ENCODE peak calls at places on chromosome 12, in nine cellular contexts. One of them, this sample, is unnamed.

GRCh38 chr12:10395390-10395998 is 5.7 kb upstream of the KLRK1 start:
- DNase-seq in gastrocnemius medialis: peak; percentile 15
- DNase-seq in left colon: no peak
- DNase-seq in A549: peak; percentile 38
- DNase-seq in astrocyte of the cerebellum: peak; percentile 93
- DNase-seq in iris pigment epithelial cell: peak; percentile 92
- DNase-seq in occipital lobe: no peak
- DNase-seq in left lobe of liver: no peak
- DNase-seq in thoracic aorta: no peak
- DNase-seq in this sample: peak; percentile 60

GRCh38 chr12:121536929-121537813 is 43.7 kb downstream of the KDM2B start:
- DNase-seq in gastrocnemius medialis: peak; percentile 81
- DNase-seq in left colon: peak; percentile 87
- DNase-seq in A549: peak; percentile 79
- DNase-seq in astrocyte of the cerebellum: peak; percentile 16
- DNase-seq in iris pigment epithelial cell: peak; percentile 74
- DNase-seq in occipital lobe: peak; percentile 77
- DNase-seq in left lobe of liver: peak; percentile 98
- DNase-seq in thoracic aorta: peak; percentile 40
- DNase-seq in this sample: peak; percentile 82

GRCh38 chr12:39145175-39145999 is 240.0 kb upstream of the CPNE8 start:
- DNase-seq in gastrocnemius medialis: no peak
- DNase-seq in left colon: peak; percentile 79
- DNase-seq in A549: peak; percentile 64
- DNase-seq in astrocyte of the cerebellum: peak; percentile 5
- DNase-seq in iris pigment epithelial cell: peak; percentile 28
- DNase-seq in occipital lobe: no peak
- DNase-seq in left lobe of liver: no peak
- DNase-seq in thoracic aorta: no peak
- DNase-seq in this sample: peak; percentile 56

GRCh38 chr12:47236109-47236714 is 156.5 kb upstream of the AMIGO2 start:
- DNase-seq in gastrocnemius medialis: no peak
- DNase-seq in left colon: no peak
- DNase-seq in A549: no peak
- DNase-seq in astrocyte of the cerebellum: peak; percentile 53
- DNase-seq in iris pigment epithelial cell: peak; percentile 87
- DNase-seq in occipital lobe: no peak
- DNase-seq in left lobe of liver: peak; percentile 28
- DNase-seq in thoracic aorta: no peak
- DNase-seq in this sample: peak; percentile 63

GRCh38 chr12:52210186-52210924 is 18.5 kb upstream of the KRT80 start:
- DNase-seq in gastrocnemius medialis: no peak
- DNase-seq in left colon: no peak
- DNase-seq in A549: no peak
- DNase-seq in astrocyte of the cerebellum: no peak
- DNase-seq in iris pigment epithelial cell: peak; percentile 64
- DNase-seq in occipital lobe: no peak
- DNase-seq in left lobe of liver: no peak
- DNase-seq in thoracic aorta: no peak
- DNase-seq in this sample: no peak

GRCh38 chr12:26109343-26109841 is 15.4 kb downstream of the BHLHE41 start:
- DNase-seq in gastrocnemius medialis: peak; percentile 84
- DNase-seq in left colon: no peak
- DNase-seq in A549: no peak
- DNase-seq in astrocyte of the cerebellum: no peak
- DNase-seq in iris pigment epithelial cell: peak; percentile 77
- DNase-seq in occipital lobe: no peak
- DNase-seq in left lobe of liver: no peak
- DNase-seq in thoracic aorta: no peak
- DNase-seq in this sample: no peak

GRCh38 chr12:43965899-43966298 is 130.0 kb downstream of the TMEM117 start:
- DNase-seq in gastrocnemius medialis: no peak
- DNase-seq in left colon: no peak
- DNase-seq in A549: no peak
- DNase-seq in astrocyte of the cerebellum: no peak
- DNase-seq in iris pigment epithelial cell: no peak
- DNase-seq in occipital lobe: no peak
- DNase-seq in left lobe of liver: no peak
- DNase-seq in thoracic aorta: no peak
- DNase-seq in this sample: no peak

GRCh38 chr12:108918206-108918605 is 38.3 kb downstream of the DAO start:
- DNase-seq in gastrocnemius medialis: no peak
- DNase-seq in left colon: no peak
- DNase-seq in A549: no peak
- DNase-seq in astrocyte of the cerebellum: no peak
- DNase-seq in iris pigment epithelial cell: no peak
- DNase-seq in occipital lobe: no peak
- DNase-seq in left lobe of liver: no peak
- DNase-seq in thoracic aorta: no peak
- DNase-seq in this sample: no peak

GRCh38 chr12:98371419-98371818 is 144.0 kb upstream of the TMPO start:
- DNase-seq in gastrocnemius medialis: no peak
- DNase-seq in left colon: no peak
- DNase-seq in A549: no peak
- DNase-seq in astrocyte of the cerebellum: no peak
- DNase-seq in iris pigment epithelial cell: peak; percentile 15
- DNase-seq in occipital lobe: no peak
- DNase-seq in left lobe of liver: no peak
- DNase-seq in thoracic aorta: no peak
- DNase-seq in this sample: peak; percentile 21

GRCh38 chr12:116979109-116979508 is 68.4 kb downstream of the FBXW8 start:
- DNase-seq in gastrocnemius medialis: no peak
- DNase-seq in left colon: no peak
- DNase-seq in A549: no peak
- DNase-seq in astrocyte of the cerebellum: no peak
- DNase-seq in iris pigment epithelial cell: no peak
- DNase-seq in occipital lobe: no peak
- DNase-seq in left lobe of liver: no peak
- DNase-seq in thoracic aorta: no peak
- DNase-seq in this sample: no peak

GRCh38 chr12:76713130-76713529 is 50.8 kb upstream of the ZDHHC17 start:
- DNase-seq in gastrocnemius medialis: no peak
- DNase-seq in left colon: no peak
- DNase-seq in A549: no peak
- DNase-seq in astrocyte of the cerebellum: no peak
- DNase-seq in iris pigment epithelial cell: peak; percentile 68
- DNase-seq in occipital lobe: no peak
- DNase-seq in left lobe of liver: no peak
- DNase-seq in thoracic aorta: no peak
- DNase-seq in this sample: no peak

GRCh38 chr12:90965204-90965603 is 10.2 kb upstream of the CCER1 start:
- DNase-seq in gastrocnemius medialis: no peak
- DNase-seq in left colon: no peak
- DNase-seq in A549: no peak
- DNase-seq in astrocyte of the cerebellum: no peak
- DNase-seq in iris pigment epithelial cell: no peak
- DNase-seq in occipital lobe: no peak
- DNase-seq in left lobe of liver: no peak
- DNase-seq in thoracic aorta: no peak
- DNase-seq in this sample: no peak

This sample was measured in astrocyte of the hippocampus.